ENCODE peak calls at places on chromosomes 16 and 17, in seven cellular contexts. F is lower lobe of right lung; Y is tibial nerve; Q is right lobe of liver; Z is PC-3; E is CD8-positive, alpha-beta T cell; I is mesenchymal stem cell. S is an unnamed sample.

GRCh38 chr16:31421587-31421986 is 6.6 kb downstream of the COX6A2 start:
- DNase-seq in Y (no peak), F (no peak), Z (no peak), I (no peak), Q (no peak), E (peak; percentile 46), S (no peak)

GRCh38 chr17:82640046-82640445 is 8.2 kb downstream of the WDR45B start:
- DNase-seq in Y (no peak), Q (no peak), Z (no peak), F (peak; percentile 0), I (no peak), E (no peak), S (no peak)

GRCh38 chr16:756428-756827 is 4.1 kb upstream of the MSLN start:
- DNase-seq in E (no peak), Q (no peak), F (no peak), Y (no peak), Z (no peak), I (no peak), S (no peak)

GRCh38 chr17:61251939-61252865 is 147.4 kb upstream of the TBX2 start:
- DNase-seq in Z (no peak), E (peak; percentile 34), F (peak; percentile 95), Q (peak; percentile 75), Y (peak; percentile 95), I (peak; percentile 100), S (no peak)

GRCh38 chr16:31703526-31704128 is 170.0 kb upstream of the ZNF267 start:
- DNase-seq in I (no peak), Z (no peak), Y (no peak), Q (no peak), F (no peak), E (no peak), S (no peak)

GRCh38 chr17:55332296-55333041 is 67.7 kb downstream of the HLF start:
- DNase-seq in F (peak; percentile 74), E (no peak), Z (no peak), Q (no peak), I (no peak), Y (no peak), S (no peak)

GRCh38 chr16:11824362-11824761 is 27.0 kb downstream of the RSL1D1 start:
- DNase-seq in Q (peak; percentile 36), F (peak; percentile 79), Y (no peak), I (peak; percentile 26), Z (no peak), E (no peak), S (no peak)

GRCh38 chr16:88703486-88704309 is 2.5 kb downstream of the RNF166 start:
- DNase-seq in F (peak; percentile 90), Z (no peak), Y (no peak), Q (peak; percentile 61), I (no peak), E (peak; percentile 84), S (peak; percentile 62)

GRCh38 chr17:51703364-51704341 is 443.3 kb downstream of the UTP18 start:
- DNase-seq in I (no peak), E (no peak), Y (peak; percentile 33), Z (peak; percentile 81), Q (peak; percentile 71), F (no peak), S (no peak)

GRCh38 chr17:8922451-8922850 is 43.1 kb downstream of the PIK3R5 start:
- DNase-seq in E (no peak), Y (no peak), Z (peak; percentile 76), F (no peak), Q (no peak), I (peak; percentile 17), S (no peak)

GRCh38 chr17:10638151-10638550 is 19.0 kb downstream of the MYH3 start:
- DNase-seq in Z (no peak), I (no peak), Y (no peak), E (no peak), F (no peak), Q (no peak), S (no peak)

GRCh38 chr17:62676952-62677596 is 49.6 kb downstream of the MRC2 start:
- DNase-seq in Q (no peak), Y (no peak), E (no peak), Z (no peak), F (peak; percentile 26), I (no peak), S (no peak)

GRCh38 chr17:39980402-39981206 is at the start of gene PSMD3:
- DNase-seq in Q (peak; percentile 97), Z (peak; percentile 97), F (peak; percentile 97), E (peak; percentile 98), Y (peak; percentile 98), I (peak; percentile 100), S (peak; percentile 99)

GRCh38 chr17:45257115-45257514 is 4.8 kb downstream of the SPATA32 start:
- DNase-seq in Q (no peak), E (no peak), I (no peak), Y (no peak), Z (no peak), F (no peak), S (no peak)

GRCh38 chr16:81841709-81842108 is 62.6 kb downstream of the PLCG2 start:
- DNase-seq in E (peak; percentile 37), Y (no peak), Z (no peak), I (no peak), Q (no peak), F (no peak), S (no peak)

DNA sequence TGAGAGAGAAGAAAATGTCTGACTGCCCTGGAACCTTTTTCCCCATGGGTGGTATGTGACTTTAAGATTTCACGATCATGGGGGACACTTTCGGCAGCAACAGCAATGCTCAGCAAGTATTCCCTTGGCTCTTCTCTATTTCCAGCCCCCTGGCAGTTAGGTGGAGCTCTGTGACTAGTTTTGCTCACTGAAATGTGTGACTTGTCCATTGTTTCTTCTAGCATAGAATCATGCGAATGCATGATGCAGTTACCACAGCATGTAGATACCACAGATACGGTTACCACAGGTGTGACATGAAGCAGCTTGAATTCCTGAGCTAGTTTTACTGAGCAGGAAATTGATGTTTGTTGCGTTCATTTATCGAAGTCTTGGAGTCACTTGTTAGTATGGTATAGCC is 1034.5 kb upstream of the EEF2KMT start:
- DNase-seq in F (no peak), Q (no peak), Y (no peak), I (no peak), E (no peak), Z (no peak), S (no peak)
- H3K4me3 ChIP-seq in F (no peak overlapping the region), Q (no peak overlapping the region), Y (no peak overlapping the region), I (no peak overlapping the region), E (no peak overlapping the region), Z (no peak overlapping the region), S (no peak overlapping the region)

GRCh38 chr16:14241631-14242030 is 170.5 kb downstream of the MRTFB start:
- DNase-seq in Y (no peak), Z (no peak), F (no peak), I (no peak), E (no peak), Q (no peak), S (no peak)
- H3K36me3 ChIP-seq in Y (peaks cover 7% of the 10 kb centered on the region), Z (no peaks in the 10 kb centered on the region), F (peaks cover 87% of the 10 kb centered on the region), I (peaks cover 11% of the 10 kb centered on the region), E (peaks cover 6% of the 10 kb centered on the region), Q (no peaks in the 10 kb centered on the region), S (peaks cover 29% of the 10 kb centered on the region)

DNA sequence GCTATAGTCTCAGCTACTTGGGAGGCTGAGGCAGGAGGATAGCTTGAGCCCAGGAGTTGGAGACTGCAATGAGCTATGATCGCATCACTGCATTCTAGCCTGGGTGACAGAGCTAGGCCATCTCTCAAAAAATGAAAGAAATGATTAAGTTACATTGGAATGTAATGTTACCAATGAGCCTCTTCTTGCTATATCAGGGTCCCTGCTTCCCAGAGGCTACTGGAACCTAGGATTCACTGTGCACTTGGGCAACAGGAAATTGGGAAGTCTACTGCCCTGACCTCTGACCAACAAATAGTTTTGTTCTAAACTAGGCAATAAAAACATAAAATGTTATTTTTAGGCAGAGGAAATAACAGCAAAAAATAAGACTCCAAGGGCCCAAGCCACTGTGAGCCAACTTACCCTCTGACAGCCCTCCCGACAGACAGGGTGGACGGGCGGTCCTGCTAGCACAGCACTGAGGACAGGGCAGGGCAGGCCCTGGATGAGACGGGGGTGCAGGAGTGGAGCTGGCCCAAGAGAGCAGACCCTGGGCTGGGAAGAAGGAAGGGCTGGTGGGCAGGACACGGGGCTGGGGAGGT is 27.5 kb downstream of the NSMCE1 start:
- DNase-seq in Y (no peak), F (peak; percentile 38), Z (peak; percentile 27), Q (no peak), I (peak; percentile 92), E (no peak), S (no peak)
- H3K4me1 ChIP-seq in Y (no peaks in the 10 kb centered on the region), F (peaks cover 88% of the 10 kb centered on the region), Z (peaks cover 42% of the 10 kb centered on the region), Q (no peaks in the 10 kb centered on the region), I (peaks cover 49% of the 10 kb centered on the region), E (peaks cover 46% of the 10 kb centered on the region), S (peaks cover 38% of the 10 kb centered on the region)

GRCh38 chr16:66159987-66160386 is 206.5 kb upstream of the CDH5 start:
- DNase-seq in I (peak; percentile 24), F (no peak), E (no peak), Q (no peak), Y (no peak), Z (peak; percentile 1), S (no peak)

GRCh38 chr16:66156538-66156937 is 210.0 kb upstream of the CDH5 start:
- DNase-seq in F (no peak), E (no peak), Y (no peak), Q (no peak), I (no peak), Z (no peak), S (no peak)

GRCh38 chr16:66154801-66155200 is 211.7 kb upstream of the CDH5 start:
- DNase-seq in Y (no peak), Z (no peak), F (no peak), I (no peak), E (no peak), Q (no peak), S (no peak)

GRCh38 chr16:66152841-66153525 is 213.5 kb upstream of the CDH5 start:
- DNase-seq in Q (no peak), E (no peak), F (no peak), I (peak; percentile 68), Y (no peak), Z (no peak), S (no peak)

DNA sequence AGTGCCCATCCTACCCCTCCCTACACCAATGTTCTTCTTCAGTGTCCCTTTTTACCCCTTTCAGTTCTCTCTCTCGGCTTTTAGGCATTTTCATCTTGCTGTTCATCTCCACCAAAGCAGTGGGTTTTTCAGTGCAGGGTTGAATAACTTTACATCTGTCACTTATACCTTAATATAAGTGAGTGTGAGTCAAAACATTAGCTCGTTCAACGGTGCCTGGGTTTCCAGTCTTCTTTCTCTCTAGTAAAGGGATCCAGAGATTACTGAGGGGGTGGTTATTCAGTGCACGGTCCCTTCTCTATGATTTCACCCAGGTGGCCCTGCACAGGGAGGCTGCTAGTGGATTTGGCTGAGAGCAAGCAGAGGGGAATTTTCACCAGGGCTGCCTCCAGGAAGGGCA is 210.6 kb upstream of the CDH5 start:
- DNase-seq in F (no peak), Z (no peak), Y (no peak), E (no peak), Q (no peak), I (no peak), S (no peak)
- H3K4me3 ChIP-seq in F (no peak overlapping the region), Z (no peak overlapping the region), Y (no peak overlapping the region), E (no peak overlapping the region), Q (no peak overlapping the region), I (no peak overlapping the region), S (no peak overlapping the region)

DNA sequence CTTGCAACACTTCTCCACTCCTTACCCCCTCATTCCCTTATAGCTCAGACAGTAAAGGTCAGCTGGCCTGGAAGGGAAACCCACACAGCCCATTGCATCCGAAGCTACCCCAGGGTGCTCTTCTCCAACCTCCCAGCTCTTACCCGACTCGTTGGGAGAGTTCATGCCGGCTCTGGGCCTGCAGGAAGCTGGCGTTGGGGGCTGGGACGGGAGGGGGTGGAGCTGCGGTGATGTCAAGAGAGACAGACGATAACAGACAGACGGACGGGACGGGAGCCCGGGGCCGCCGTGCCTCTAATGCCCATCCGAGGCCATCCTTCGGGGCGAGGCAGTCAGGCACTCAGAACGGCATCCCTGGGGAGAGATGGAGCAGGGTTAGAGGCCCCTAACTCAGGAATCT is 6.1 kb downstream of the HDAC5 start:
- DNase-seq in I (no peak), Q (no peak), Z (no peak), F (no peak), Y (no peak), E (no peak), S (no peak)
- H3K36me3 ChIP-seq in I (peaks cover 19% of the 10 kb centered on the region), Q (no peaks in the 10 kb centered on the region), Z (no peaks in the 10 kb centered on the region), F (peaks cover 34% of the 10 kb centered on the region), Y (peaks cover 8% of the 10 kb centered on the region), E (peaks cover 15% of the 10 kb centered on the region), S (peaks cover 7% of the 10 kb centered on the region)

S was measured in CD4-positive, CD25-positive, alpha-beta regulatory T cell.